ENCODE peak calls at places on chromosome 9, in four cellular contexts. I is AG04450, A is dorsolateral prefrontal cortex, E is WERI-Rb-1. O is an unnamed sample.

GRCh38 chr9:92647671-92648446 is 22.1 kb downstream of the IPPK start:
- DNase-seq in I (no peak), A (no peak), E (no peak), O (no peak)

GRCh38 chr9:124399323-124399962 is 15.8 kb downstream of the PSMB7 start:
- DNase-seq in I (no peak), A (no peak), E (no peak), O (no peak)

GRCh38 chr9:98942906-98943681 is 613 bp upstream of the COL15A1 start:
- DNase-seq in I (no peak), A (no peak), E (no peak), O (no peak)

GRCh38 chr9:95807326-95807947 is 68.1 kb upstream of the ERCC6L2 start:
- DNase-seq in I (no peak), A (no peak), E (no peak), O (no peak)

GRCh38 chr9:87282477-87282991 is 215.1 kb upstream of the DAPK1 start:
- DNase-seq in I (no peak), A (no peak), E (no peak), O (no peak)

GRCh38 chr9:120348951-120349429 is 231.0 kb downstream of the CDK5RAP2 start:
- DNase-seq in I (no peak), A (peak), E (peak), O (peak)

GRCh38 chr9:33106827-33107621 is 30.6 kb upstream of the SMU1 start:
- DNase-seq in I (peak), A (no peak), E (no peak), O (peak)

GRCh38 chr9:133031496-133031911 is 707 bp downstream of the GTF3C5 start:
- DNase-seq in I (no peak), A (no peak), E (no peak), O (no peak)

GRCh38 chr9:647522-647921 is 194.0 kb upstream of the DMRT1 start:
- DNase-seq in I (no peak), A (no peak), E (no peak), O (no peak)

GRCh38 chr9:20066120-20066519 is 277.3 kb upstream of the SLC24A2 start:
- DNase-seq in I (no peak), A (no peak), E (no peak), O (no peak)

GRCh38 chr9:87850405-87850804 is 32.3 kb upstream of the SPATA31E1 start:
- DNase-seq in I (peak), A (no peak), E (no peak), O (peak)

GRCh38 chr9:7354704-7355103 is 444.9 kb downstream of the DMAC1 start:
- DNase-seq in I (no peak), A (no peak), E (no peak), O (no peak)

GRCh38 chr9:128321879-128322341 is 337 bp downstream of the TRUB2 start:
- DNase-seq in I (no peak), A (no peak), E (no peak), O (no peak)

GRCh38 chr9:77714077-77714549 is 66.0 kb upstream of the GNA14 start:
- DNase-seq in I (no peak), A (no peak), E (no peak), O (no peak)

GRCh38 chr9:133168432-133168831 is 4.7 kb upstream of the GBGT1 start:
- DNase-seq in I (no peak), A (no peak), E (no peak), O (no peak)

GRCh38 chr9:89502038-89502601 is 4.2 kb upstream of the SEMA4D start:
- DNase-seq in I (no peak), A (no peak), E (no peak), O (no peak)

GRCh38 chr9:105331160-105331559 is 86.7 kb downstream of the SLC44A1 start:
- DNase-seq in I (no peak), A (no peak), E (peak), O (no peak)

GRCh38 chr9:69671291-69671903 is 774 bp downstream of the APBA1 start:
- DNase-seq in I (no peak), A (no peak), E (no peak), O (no peak)
- H3K27ac ChIP-seq in I (no peak), A (peak), E (no peak), O (no peak)

GRCh38 chr9:70355801-70356200 is 58.7 kb downstream of the KLF9 start:
- DNase-seq in I (no peak), A (no peak), E (no peak), O (no peak)

GRCh38 chr9:70352356-70352755 is 62.1 kb downstream of the KLF9 start:
- DNase-seq in I (peak), A (no peak), E (no peak), O (no peak)

GRCh38 chr9:70347046-70347445 is 67.4 kb downstream of the KLF9 start:
- DNase-seq in I (no peak), A (peak), E (no peak), O (no peak)

DNA sequence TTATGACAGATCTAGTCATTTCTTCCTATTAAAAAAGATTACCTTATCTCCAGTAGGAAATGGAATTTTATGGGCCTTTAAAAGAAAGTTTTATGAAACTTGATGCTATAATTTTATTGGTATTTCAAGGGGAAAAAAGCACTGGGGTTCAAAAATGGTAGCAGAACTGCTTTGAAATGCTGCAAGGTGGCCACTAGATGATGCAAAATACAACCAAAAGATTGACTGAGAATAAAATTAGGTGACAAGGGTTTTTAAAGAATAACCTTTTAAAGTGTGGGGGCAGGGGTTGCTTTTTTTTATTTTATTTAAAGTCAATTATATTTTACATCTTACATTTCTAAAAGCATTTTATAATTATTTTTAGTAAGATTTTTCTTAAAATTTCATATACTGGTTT is 61.7 kb downstream of the KLF9 start:
- DNase-seq in I (no peak), A (no peak), E (no peak), O (no peak)
- TF ChIP-seq CTCF in I (peak), A (peak), E (peak), O (peak)

GRCh38 chr9:91496351-91496750 is 72.7 kb upstream of the NFIL3 start:
- DNase-seq in I (no peak), A (no peak), E (no peak), O (no peak)

GRCh38 chr9:91502913-91503649 is 79.4 kb upstream of the NFIL3 start:
- DNase-seq in I (no peak), A (no peak), E (no peak), O (no peak)

GRCh38 chr9:91502475-91502874 is 78.8 kb upstream of the NFIL3 start:
- DNase-seq in I (no peak), A (no peak), E (no peak), O (no peak)

GRCh38 chr9:91503650-91504007 is 80.0 kb upstream of the NFIL3 start:
- DNase-seq in I (no peak), A (no peak), E (no peak), O (no peak)

GRCh38 chr9:91500509-91501011 is 76.9 kb upstream of the NFIL3 start:
- DNase-seq in I (peak), A (no peak), E (no peak), O (peak)
- H3K27ac ChIP-seq in I (no peak), A (no peak), E (no peak), O (no peak)

GRCh38 chr9:131420913-131421312 is 27.0 kb downstream of the PRRC2B start:
- DNase-seq in I (no peak), A (no peak), E (no peak), O (peak)
- TF ChIP-seq CTCF in I (no peak), A (no peak), E (no peak), O (no peak)

DNA sequence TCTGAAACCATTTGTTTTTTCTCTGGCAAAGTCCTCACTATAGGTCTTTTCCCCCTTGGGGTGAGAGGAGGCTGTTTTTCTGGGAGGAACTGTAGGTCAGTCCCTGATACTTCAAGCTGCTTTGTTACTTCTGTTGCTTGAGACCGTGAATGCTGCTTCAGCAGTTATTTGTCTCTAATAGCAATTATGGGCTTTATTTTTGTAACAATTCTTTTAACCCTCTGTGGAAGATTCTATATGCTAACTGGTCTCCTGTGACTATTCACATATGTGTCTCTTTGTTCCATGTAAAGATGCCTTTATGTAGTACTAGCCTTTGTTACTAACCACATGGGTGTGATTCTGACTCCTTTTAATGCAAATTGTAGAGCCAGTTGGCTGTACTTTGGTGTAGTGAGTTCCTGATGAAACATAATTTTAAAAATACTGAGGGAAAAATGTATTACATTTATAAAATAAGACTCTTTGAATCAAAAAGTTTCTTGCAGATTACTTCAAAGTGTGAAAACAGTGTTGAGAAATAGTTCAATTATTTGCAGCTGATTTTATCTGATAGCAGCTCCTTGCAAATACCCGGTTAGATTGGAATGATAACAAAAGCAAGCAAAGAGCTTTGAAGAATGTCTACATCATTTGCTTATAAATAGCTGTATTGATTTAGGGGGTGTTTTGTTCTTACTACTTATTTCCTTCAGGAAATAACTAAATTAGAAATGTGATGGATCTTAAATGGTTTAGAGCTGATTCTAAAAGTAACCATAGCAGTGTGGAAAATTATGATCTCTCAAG is 46.6 kb downstream of the ANGPTL2 start:
- DNase-seq in I (no peak), A (no peak), E (peak), O (no peak)
- H3K27ac ChIP-seq in I (no peak), A (no peak), E (peak), O (no peak)

DNA sequence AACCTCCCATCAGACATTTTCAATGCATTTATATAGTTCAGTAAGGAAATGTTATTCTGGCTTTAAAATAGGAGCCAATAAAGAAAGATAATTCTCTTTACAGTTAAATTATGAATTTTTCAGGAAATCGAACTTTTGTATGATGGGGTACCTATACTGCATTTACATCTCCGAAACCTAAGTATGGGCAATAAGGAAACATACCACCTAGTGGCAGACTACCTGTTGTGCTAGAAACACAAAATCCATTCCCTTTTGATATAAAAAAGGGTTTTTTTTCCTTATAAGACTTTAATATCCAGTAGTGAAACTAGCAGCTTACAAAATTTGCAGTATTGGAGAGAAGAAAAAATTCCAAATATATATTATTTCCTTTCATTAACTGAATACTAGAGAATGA is 21.3 kb upstream of the VLDLR start:
- DNase-seq in I (no peak), A (no peak), E (no peak), O (no peak)
- TF ChIP-seq CTCF in I (no peak), A (no peak), E (peak), O (no peak)

GRCh38 chr9:134661791-134662142 is 20.2 kb downstream of the COL5A1 start:
- DNase-seq in I (peak), A (no peak), E (no peak), O (peak)
- H3K27ac ChIP-seq in I (peak), A (no peak), E (no peak), O (peak)

DNA sequence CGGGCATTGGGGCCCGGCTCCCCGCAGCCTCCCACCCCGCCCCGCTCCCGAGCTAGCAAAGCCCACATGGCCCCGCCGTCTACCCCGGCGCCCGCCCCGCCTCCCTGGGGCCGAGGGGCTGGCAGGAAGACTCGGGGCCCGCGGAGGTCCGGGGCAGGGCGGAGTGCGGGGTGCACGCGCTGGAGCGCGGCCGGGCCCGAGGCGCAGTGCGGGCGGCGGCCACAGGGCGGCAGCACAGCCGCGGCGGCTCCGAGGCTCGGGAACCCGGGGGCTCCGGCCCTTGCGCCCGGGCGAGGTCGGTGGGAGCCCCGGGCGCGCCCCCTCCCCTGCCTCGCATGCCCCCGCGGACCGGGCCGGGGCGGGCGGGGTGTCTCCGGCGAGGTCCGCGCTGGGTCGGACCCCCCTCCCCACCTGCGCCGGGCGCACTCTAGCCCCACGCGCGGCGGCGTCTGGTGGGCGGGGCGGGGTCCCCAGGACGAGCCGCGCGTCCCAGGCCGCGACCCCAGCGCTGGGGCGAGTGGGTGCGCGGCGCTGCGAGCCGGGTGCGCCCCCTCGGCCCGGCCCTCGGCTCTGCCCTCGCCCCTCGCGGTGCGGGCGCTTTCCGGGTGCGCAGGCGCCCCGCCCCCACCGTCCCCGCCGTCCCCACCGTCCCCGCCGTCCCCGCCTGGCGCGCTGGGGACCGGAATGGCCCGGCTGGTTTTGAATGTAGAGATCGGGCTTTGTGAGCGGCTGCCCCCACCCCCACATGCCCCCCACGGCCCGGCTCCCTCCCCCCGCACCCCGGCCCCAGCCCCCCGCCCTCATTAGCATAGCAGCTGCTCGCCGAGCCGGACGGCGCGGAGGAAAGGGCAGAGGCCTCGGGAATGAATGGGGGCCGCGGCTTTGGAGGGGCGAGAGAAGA is 6.5 kb downstream of the NRARP start:
- DNase-seq in I (no peak), A (no peak), E (no peak), O (peak)
- TF ChIP-seq CTCF in I (peak), A (peak), E (peak), O (peak)

GRCh38 chr9:101269596-101270324 is 115.0 kb downstream of the BAAT start:
- DNase-seq in I (no peak), A (no peak), E (peak), O (no peak)
- H3K27ac ChIP-seq in I (no peak), A (peak), E (no peak), O (no peak)

GRCh38 chr9:126343271-126343700 is 16.7 kb downstream of the MVB12B start:
- DNase-seq in I (no peak), A (no peak), E (peak), O (no peak)
- TF ChIP-seq CTCF in I (no peak), A (no peak), E (no peak), O (no peak)

O was measured in RWPE1.